ENCODE peak calls at places on chromosomes 7 and 10, in seven cellular contexts. C is suprapubic skin, L is A549, P is endodermal cell, S is SK-N-SH, V is colonic mucosa, X is SJSA1. Q is an unnamed sample.

GRCh38 chr10:7412482-7413251 is 1.8 kb upstream of the SFMBT2 start:
- DNase-seq in C (peak), L (no peak), P (peak), S (peak), V (peak), X (no peak), Q (no peak)

GRCh38 chr10:3435671-3436070 is 263.1 kb upstream of the PITRM1 start:
- DNase-seq in C (no peak), L (no peak), P (no peak), S (no peak), V (no peak), X (peak), Q (no peak)

GRCh38 chr7:81173766-81174281 is 255.0 kb upstream of the SEMA3C start:
- DNase-seq in C (no peak), L (no peak), P (no peak), S (no peak), V (no peak), X (no peak), Q (peak)

GRCh38 chr7:92740713-92741126 is 95.7 kb downstream of the CDK6 start:
- DNase-seq in C (no peak), L (no peak), P (peak), S (no peak), V (no peak), X (peak), Q (no peak)

GRCh38 chr7:36775673-36776072 is 51.4 kb upstream of the AOAH start:
- DNase-seq in C (no peak), L (no peak), P (no peak), S (no peak), V (no peak), X (no peak), Q (no peak)

GRCh38 chr10:119871881-119872609 is 598 bp downstream of the MCMBP start:
- DNase-seq in C (peak), L (no peak), P (peak), S (peak), V (peak), X (peak), Q (peak)

GRCh38 chr7:41869091-41869490 is 166.2 kb upstream of the INHBA start:
- DNase-seq in C (no peak), L (no peak), P (no peak), S (no peak), V (no peak), X (no peak), Q (no peak)

GRCh38 chr7:84162584-84162983 is 32.0 kb downstream of the SEMA3A start:
- DNase-seq in C (no peak), L (no peak), P (no peak), S (no peak), V (no peak), X (no peak), Q (no peak)

GRCh38 chr10:96982149-96982930 is 150.2 kb downstream of the LCOR start:
- DNase-seq in C (no peak), L (no peak), P (no peak), S (no peak), V (no peak), X (no peak), Q (no peak)

GRCh38 chr7:127600885-127601284 is 7.3 kb downstream of the FSCN3 start:
- DNase-seq in C (no peak), L (no peak), P (no peak), S (no peak), V (no peak), X (no peak), Q (no peak)

GRCh38 chr7:87427289-87427688 is 48.2 kb downstream of the ABCB4 start:
- DNase-seq in C (no peak), L (no peak), P (no peak), S (no peak), V (peak), X (no peak), Q (no peak)

GRCh38 chr10:63593576-63593975 is 72.4 kb downstream of the REEP3 start:
- DNase-seq in C (no peak), L (no peak), P (no peak), S (no peak), V (no peak), X (no peak), Q (no peak)

GRCh38 chr7:131238260-131238940 is 89.3 kb upstream of the MKLN1 start:
- DNase-seq in C (no peak), L (peak), P (no peak), S (no peak), V (no peak), X (no peak), Q (no peak)

GRCh38 chr10:19592276-19592675 is 224.0 kb upstream of the PLXDC2 start:
- DNase-seq in C (no peak), L (no peak), P (no peak), S (no peak), V (no peak), X (no peak), Q (no peak)

GRCh38 chr7:511476-512145 is 8.0 kb downstream of the PDGFA start:
- DNase-seq in C (no peak), L (no peak), P (no peak), S (no peak), V (no peak), X (no peak), Q (no peak)

GRCh38 chr10:77548157-77548556 is 89.5 kb downstream of the KCNMA1 start:
- DNase-seq in C (no peak), L (no peak), P (no peak), S (no peak), V (peak), X (no peak), Q (no peak)

GRCh38 chr10:103890688-103891087 is 27.3 kb downstream of the STN1 start:
- DNase-seq in C (no peak), L (no peak), P (no peak), S (no peak), V (no peak), X (no peak), Q (no peak)

GRCh38 chr7:30331338-30331737 is 46.9 kb downstream of the ZNRF2 start:
- DNase-seq in C (no peak), L (no peak), P (no peak), S (no peak), V (peak), X (no peak), Q (no peak)
- H3K27ac ChIP-seq in C (no peak), L (no peak), P (no peak), S (no peak), V (no peak), X (no peak), Q (no peak)

GRCh38 chr7:157352506-157352905 is 15.7 kb downstream of the DNAJB6 start:
- DNase-seq in C (no peak), L (no peak), P (no peak), S (no peak), V (no peak), X (no peak), Q (no peak)

GRCh38 chr7:157348548-157348947 is 11.7 kb downstream of the DNAJB6 start:
- DNase-seq in C (no peak), L (no peak), P (no peak), S (no peak), V (no peak), X (no peak), Q (no peak)

DNA sequence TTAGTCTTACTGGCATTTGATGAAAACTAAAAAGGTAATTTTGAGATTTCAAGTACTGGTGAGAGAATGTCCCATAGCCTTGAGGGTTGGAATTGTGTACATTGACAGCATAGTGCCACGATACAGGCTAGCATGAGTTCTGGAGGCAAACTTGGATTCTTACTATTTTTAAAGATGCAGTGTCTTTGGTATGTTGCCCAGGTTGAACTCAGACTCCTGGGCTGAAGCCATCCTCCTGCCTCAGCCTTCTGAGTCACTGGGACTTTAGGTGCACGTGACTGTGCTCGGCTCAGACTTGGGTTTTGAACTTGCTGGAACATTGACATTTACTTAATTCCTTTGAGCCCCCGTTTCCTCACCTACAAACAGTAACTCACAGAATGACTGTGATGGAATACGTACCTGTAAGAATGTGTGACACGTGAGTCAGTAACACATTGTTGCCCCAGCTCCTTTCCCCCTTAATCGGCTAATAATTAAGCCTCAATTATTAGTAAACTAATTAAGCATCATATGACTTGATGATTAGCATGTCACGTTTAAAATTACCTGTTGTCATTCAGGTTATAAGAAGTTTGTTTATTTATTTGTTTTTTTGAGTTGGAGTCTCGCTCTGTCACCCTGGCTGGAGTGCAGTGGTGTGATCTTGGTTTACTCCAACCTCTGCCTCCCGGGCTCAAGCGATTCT is 10.6 kb downstream of the DNAJB6 start:
- DNase-seq in C (no peak), L (no peak), P (no peak), S (no peak), V (no peak), X (no peak), Q (no peak)
- H3K27ac ChIP-seq in C (peak), L (peak), P (no peak), S (no peak), V (no peak), X (no peak), Q (no peak)

GRCh38 chr10:110058215-110058614 is 50.4 kb downstream of the ADD3 start:
- DNase-seq in C (no peak), L (no peak), P (no peak), S (no peak), V (no peak), X (no peak), Q (no peak)
- H3K27ac ChIP-seq in C (no peak), L (no peak), P (no peak), S (peak), V (no peak), X (no peak), Q (no peak)

DNA sequence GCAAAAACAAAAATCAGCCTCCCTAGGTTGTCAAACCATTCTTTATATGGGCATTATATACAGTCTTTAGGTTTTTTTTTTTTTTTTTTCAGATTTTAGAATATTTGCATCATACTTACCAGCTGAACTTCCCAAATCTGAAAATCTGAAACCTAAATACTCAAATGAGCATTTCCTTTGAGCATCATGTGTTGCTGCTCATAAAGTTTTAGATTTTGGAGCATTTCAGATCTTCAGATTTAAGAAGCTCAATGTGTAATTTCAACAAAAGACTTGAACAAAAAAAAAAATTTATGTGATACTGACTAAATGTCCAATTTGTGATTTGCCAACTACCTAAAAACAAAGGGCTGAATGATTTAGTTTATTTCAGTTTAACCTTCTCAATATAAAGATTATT is 13.6 kb downstream of the FAM3C start:
- DNase-seq in C (no peak), L (no peak), P (no peak), S (no peak), V (no peak), X (no peak), Q (no peak)
- H3K27ac ChIP-seq in C (no peak), L (no peak), P (no peak), S (no peak), V (no peak), X (no peak), Q (no peak)

DNA sequence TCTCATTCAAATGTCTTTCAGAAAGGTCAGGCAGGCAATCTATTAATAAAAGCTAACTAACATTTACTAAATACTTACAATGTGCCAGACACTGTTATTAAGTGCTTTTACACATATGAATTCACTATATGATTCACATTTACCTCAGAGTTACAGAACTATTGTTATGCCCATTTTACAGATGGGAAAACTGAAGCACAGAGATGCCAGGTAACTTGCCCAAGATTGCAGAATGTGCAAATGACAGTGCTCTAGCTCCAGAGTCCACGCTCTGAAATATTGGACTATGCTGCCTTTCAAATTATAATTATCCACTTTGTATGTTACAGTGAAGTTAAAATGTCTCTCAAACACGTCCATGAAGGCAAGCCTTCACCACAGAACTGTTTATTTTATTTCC is 22.0 kb downstream of the UPF2 start:
- DNase-seq in C (no peak), L (no peak), P (no peak), S (no peak), V (no peak), X (no peak), Q (no peak)
- H3K27ac ChIP-seq in C (no peak), L (no peak), P (no peak), S (no peak), V (no peak), X (no peak), Q (no peak)

GRCh38 chr10:13658864-13659685 is 72.3 kb downstream of the PRPF18 start:
- DNase-seq in C (no peak), L (no peak), P (peak), S (no peak), V (peak), X (no peak), Q (no peak)
- H3K27ac ChIP-seq in C (no peak), L (no peak), P (no peak), S (no peak), V (no peak), X (no peak), Q (no peak)

GRCh38 chr7:23898619-23899018 is 188.6 kb downstream of the STK31 start:
- DNase-seq in C (no peak), L (no peak), P (no peak), S (no peak), V (no peak), X (no peak), Q (no peak)
- H3K27ac ChIP-seq in C (no peak), L (no peak), P (no peak), S (no peak), V (no peak), X (no peak), Q (no peak)

GRCh38 chr10:60189861-60190475 is 199.7 kb downstream of the ANK3 start:
- DNase-seq in C (no peak), L (no peak), P (no peak), S (no peak), V (no peak), X (no peak), Q (no peak)

GRCh38 chr10:60185426-60185825 is 204.2 kb downstream of the ANK3 start:
- DNase-seq in C (no peak), L (no peak), P (no peak), S (no peak), V (no peak), X (no peak), Q (no peak)

GRCh38 chr10:60186315-60187071 is 203.2 kb downstream of the ANK3 start:
- DNase-seq in C (no peak), L (peak), P (no peak), S (no peak), V (no peak), X (no peak), Q (no peak)

GRCh38 chr10:60187691-60188090 is 202.0 kb downstream of the ANK3 start:
- DNase-seq in C (no peak), L (no peak), P (no peak), S (no peak), V (no peak), X (no peak), Q (no peak)

DNA sequence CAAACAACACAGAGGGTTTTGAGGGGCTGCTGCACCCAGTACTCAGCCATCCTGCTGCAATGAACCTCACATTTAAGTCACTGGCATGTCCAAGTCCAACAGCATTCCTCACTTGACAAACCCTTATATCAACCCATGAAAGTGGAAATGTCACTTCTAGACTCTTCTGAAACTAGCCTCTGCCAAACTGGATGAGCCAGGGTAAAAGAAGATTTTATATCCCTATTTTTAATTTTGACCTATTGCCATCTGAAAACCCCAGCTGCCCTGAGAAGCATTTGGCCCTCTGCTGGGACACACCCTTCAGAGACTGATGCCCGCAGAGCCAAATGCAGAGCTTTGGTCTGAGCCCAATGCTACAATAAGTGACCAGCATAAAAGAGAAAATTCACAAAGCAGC is 201.1 kb downstream of the ANK3 start:
- DNase-seq in C (no peak), L (no peak), P (no peak), S (no peak), V (no peak), X (no peak), Q (no peak)
- H3K27ac ChIP-seq in C (no peak), L (no peak), P (no peak), S (no peak), V (no peak), X (no peak), Q (no peak)

GRCh38 chr7:11458736-11459483 is 373.1 kb downstream of the THSD7A start:
- DNase-seq in C (no peak), L (peak), P (no peak), S (no peak), V (no peak), X (no peak), Q (no peak)
- H3K27ac ChIP-seq in C (no peak), L (peak), P (no peak), S (peak), V (no peak), X (no peak), Q (no peak)

GRCh38 chr10:78775891-78776290 is 292.9 kb upstream of the ZMIZ1 start:
- DNase-seq in C (no peak), L (no peak), P (peak), S (no peak), V (no peak), X (no peak), Q (no peak)
- H3K27ac ChIP-seq in C (peak), L (no peak), P (no peak), S (no peak), V (no peak), X (peak), Q (no peak)